ENCODE peak calls at places on chromosomes 3 and 15, in seven cellular contexts. X is heart right ventricle, L is ovary, R is stomach, U is GM12878, I is heart left ventricle, D is vagina. Z is an unnamed sample.
A peak's percentile ranks its signal among the peaks of the same experiment; 100 is the strongest.

GRCh38 chr15:62564889-62565288 is 399.8 kb upstream of the C2CD4B start:
- DNase-seq in U (no peak), R (no peak), D (no peak), L (no peak), I (no peak), X (no peak), Z (no peak)

GRCh38 chr15:58227706-58228543 is 89.7 kb downstream of the AQP9 start:
- DNase-seq in X (peak; percentile 71), R (peak; percentile 78), U (peak; percentile 37), I (peak; percentile 71), L (peak; percentile 14), D (no peak), Z (peak; percentile 69)

GRCh38 chr15:99248000-99248727 is 1.2 kb downstream of the TTC23 start:
- DNase-seq in U (no peak), I (no peak), L (no peak), D (no peak), R (no peak), X (no peak), Z (no peak)

GRCh38 chr3:4841783-4842440 is 137.3 kb upstream of the BHLHE40 start:
- DNase-seq in I (no peak), L (no peak), U (no peak), R (no peak), D (no peak), X (no peak), Z (no peak)

GRCh38 chr15:64892850-64893403 is 18.8 kb upstream of the ANKDD1A start:
- DNase-seq in X (no peak), U (peak; percentile 45), D (no peak), L (no peak), R (no peak), I (no peak), Z (no peak)

GRCh38 chr3:60629816-60630215 is 621.4 kb downstream of the FHIT start:
- DNase-seq in I (no peak), L (no peak), U (no peak), D (no peak), R (no peak), X (no peak), Z (no peak)

GRCh38 chr3:188002626-188003138 is 151.3 kb upstream of the LPP start:
- DNase-seq in R (no peak), I (no peak), D (no peak), X (no peak), U (no peak), L (no peak), Z (no peak)

GRCh38 chr15:74392402-74392876 is 25.0 kb upstream of the CYP11A1 start:
- DNase-seq in U (no peak), I (no peak), R (no peak), L (peak; percentile 57), X (no peak), D (no peak), Z (no peak)

GRCh38 chr15:94930441-94930840 is 699.1 kb downstream of the MCTP2 start:
- DNase-seq in R (no peak), L (no peak), D (no peak), U (no peak), X (no peak), I (no peak), Z (no peak)

GRCh38 chr3:14767245-14767593 is 51.5 kb upstream of the FGD5 start:
- DNase-seq in L (no peak), X (no peak), U (no peak), D (no peak), R (no peak), I (no peak), Z (no peak)

GRCh38 chr15:98955980-98956723 is 51.4 kb downstream of the PGPEP1L start:
- DNase-seq in D (no peak), L (no peak), I (no peak), U (no peak), R (no peak), X (no peak), Z (no peak)

GRCh38 chr3:10023587-10024310 is 2.5 kb upstream of the FANCD2 start:
- DNase-seq in R (no peak), D (no peak), X (no peak), I (no peak), L (no peak), U (no peak), Z (no peak)

GRCh38 chr3:151796105-151796705 is 17.7 kb upstream of the AADAC start:
- DNase-seq in D (no peak), U (no peak), R (no peak), X (no peak), L (no peak), I (no peak), Z (no peak)

GRCh38 chr3:55522077-55522476 is 35.0 kb upstream of the WNT5A start:
- DNase-seq in D (no peak), U (no peak), I (no peak), X (no peak), R (no peak), L (no peak), Z (no peak)

GRCh38 chr3:156449712-156450574 is 105.0 kb downstream of the SSR3 start:
- DNase-seq in X (no peak), R (no peak), U (no peak), D (no peak), I (no peak), L (no peak), Z (no peak)

GRCh38 chr15:29040367-29040745 is 154.6 kb downstream of the APBA2 start:
- DNase-seq in L (no peak), U (no peak), D (no peak), R (no peak), X (no peak), I (no peak), Z (no peak)

GRCh38 chr3:28799084-28799483 is 450.5 kb upstream of the AZI2 start:
- DNase-seq in D (no peak), R (no peak), X (no peak), L (no peak), U (no peak), I (no peak), Z (no peak)

GRCh38 chr3:196063456-196063855 is 18.4 kb downstream of the TFRC start:
- DNase-seq in X (no peak), R (no peak), I (no peak), D (no peak), U (no peak), L (no peak), Z (no peak)

GRCh38 chr3:42264399-42265058 is 1.5 kb downstream of the CCK start:
- DNase-seq in X (no peak), U (no peak), D (no peak), I (peak; percentile 37), R (peak; percentile 65), L (no peak), Z (peak; percentile 24)

DNA sequence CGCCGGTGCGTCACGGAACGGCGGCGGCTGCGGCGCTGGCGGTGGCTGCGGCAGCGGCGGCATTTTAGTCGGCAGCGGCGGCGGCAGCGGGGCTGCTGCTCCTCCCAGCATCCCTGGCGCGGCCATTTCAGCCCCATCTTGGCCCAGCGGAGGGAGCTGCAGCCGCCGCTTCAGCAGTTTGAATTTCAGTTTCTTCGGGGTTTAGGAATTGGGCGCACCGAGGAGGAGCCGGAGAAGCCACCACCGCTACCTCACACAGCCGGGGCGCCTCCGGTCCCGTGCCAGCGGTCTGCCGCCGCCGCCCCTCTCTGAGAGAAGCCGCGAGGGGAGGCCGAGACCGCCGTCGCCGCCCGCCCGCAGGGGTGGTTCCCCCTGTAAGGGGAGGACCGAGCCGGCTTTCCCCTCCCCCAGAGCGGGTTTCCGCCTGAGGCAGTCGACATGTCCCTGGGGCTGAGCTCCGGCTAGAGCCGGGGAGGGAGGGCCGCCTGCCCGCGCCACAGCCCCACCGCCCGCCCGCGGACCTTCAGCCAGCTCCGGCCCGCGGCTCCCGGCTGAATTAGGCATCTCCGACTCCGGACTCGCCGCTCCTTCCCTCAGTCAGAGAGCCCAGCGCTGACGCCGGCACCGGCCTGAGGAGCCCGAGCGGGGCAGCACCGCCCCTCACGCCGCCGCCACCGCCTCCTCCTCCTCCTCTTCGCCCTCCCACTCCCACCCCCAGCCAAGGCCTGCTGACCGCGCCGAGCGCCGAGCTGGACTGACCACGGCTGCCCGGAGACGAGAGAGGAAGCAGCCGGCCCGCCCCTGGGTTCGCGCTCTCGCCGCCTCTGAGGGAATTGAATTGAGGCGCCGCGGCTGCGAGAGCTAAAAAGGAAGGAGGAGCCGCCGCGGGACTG is at the start of gene TSC22D2:
- DNase-seq in X (peak; percentile 93), U (peak; percentile 69), L (peak; percentile 88), D (no peak), R (peak; percentile 97), I (peak; percentile 96), Z (peak; percentile 98)
- TF ChIP-seq CTCF in X (no peak), U (no peak), L (peak; percentile 47), D (peak; percentile 19), R (no peak), I (peak; percentile 23), Z (peak; percentile 17)

DNA sequence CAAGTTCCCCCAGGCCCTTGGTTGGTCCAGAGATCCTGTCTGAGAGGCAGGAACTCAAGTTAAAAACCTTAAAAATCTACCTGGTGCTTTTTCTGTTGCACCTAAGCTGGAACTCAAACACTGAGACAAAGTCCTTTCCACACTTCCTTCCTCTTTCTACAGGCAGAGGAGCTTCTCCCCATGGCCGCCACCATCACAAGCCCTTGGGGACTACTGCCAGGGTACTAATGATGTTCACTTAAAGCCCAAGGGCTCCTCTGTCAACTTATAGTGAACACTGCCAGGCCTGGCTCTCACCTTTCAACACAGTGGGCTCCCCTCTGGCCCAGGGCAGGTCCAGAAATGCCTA is 26.0 kb downstream of the TM4SF18 start:
- DNase-seq in L (no peak), R (no peak), U (no peak), I (no peak), X (no peak), D (no peak), Z (no peak)
- H3K27me3 ChIP-seq in L (no peaks in the 10 kb centered on the region), R (no peaks in the 10 kb centered on the region), U (no peaks in the 10 kb centered on the region), I (no peaks in the 10 kb centered on the region), X (no peaks in the 10 kb centered on the region), D (no peaks in the 10 kb centered on the region), Z (no peaks in the 10 kb centered on the region)

GRCh38 chr3:150315711-150316110 is 92.4 kb upstream of the TSC22D2 start:
- DNase-seq in X (no peak), D (no peak), L (no peak), I (no peak), U (no peak), R (no peak), Z (no peak)

GRCh38 chr3:150324261-150324660 is 83.8 kb upstream of the TSC22D2 start:
- DNase-seq in R (no peak), X (no peak), U (no peak), I (no peak), L (no peak), D (no peak), Z (no peak)

GRCh38 chr3:150317469-150317868 is 90.6 kb upstream of the TSC22D2 start:
- DNase-seq in X (no peak), D (no peak), L (no peak), I (no peak), R (no peak), U (no peak), Z (no peak)

GRCh38 chr3:150323770-150324169 is 84.3 kb upstream of the TSC22D2 start:
- DNase-seq in I (no peak), L (no peak), D (no peak), R (no peak), X (no peak), U (no peak), Z (no peak)

GRCh38 chr3:150319900-150320299 is 88.2 kb upstream of the TSC22D2 start:
- DNase-seq in R (no peak), X (no peak), U (no peak), D (no peak), L (no peak), I (no peak), Z (no peak)
- TF ChIP-seq CTCF in R (no peak), X (no peak), U (no peak), D (no peak), L (no peak), I (no peak), Z (no peak)

DNA sequence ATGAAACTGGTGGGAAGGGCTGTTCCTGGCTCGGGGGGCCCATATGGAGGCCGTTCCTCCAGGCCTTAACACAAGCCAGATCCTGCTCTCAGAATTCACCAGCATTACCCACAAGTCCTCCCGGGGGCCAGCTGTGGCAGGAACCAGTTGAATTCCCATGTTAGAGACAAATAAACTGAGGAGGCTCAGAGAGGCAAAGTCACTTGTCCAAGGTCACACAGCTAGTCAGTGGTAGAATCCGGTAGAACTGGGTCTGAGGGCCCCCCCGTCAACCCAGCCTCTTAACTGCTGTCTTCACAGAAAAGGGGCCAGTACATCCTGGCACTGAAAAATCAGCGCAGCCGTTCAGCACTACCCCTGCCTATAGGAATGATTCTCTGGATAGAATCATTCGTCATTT is 12.3 kb upstream of the TSEN2 start:
- DNase-seq in D (no peak), X (no peak), L (no peak), R (no peak), I (no peak), U (no peak), Z (no peak)
- H3K27me3 ChIP-seq in D (no peaks in the 10 kb centered on the region), X (no peaks in the 10 kb centered on the region), L (no peaks in the 10 kb centered on the region), R (no peaks in the 10 kb centered on the region), I (no peaks in the 10 kb centered on the region), U (peaks cover 2% of the 10 kb centered on the region), Z (no peaks in the 10 kb centered on the region)